ENCODE peak calls at places on chromosomes 11 and 22, in five cellular contexts. W is GM12865, X is mesenchymal stem cell, H is tibial nerve, P is choroid plexus epithelial cell. Z is an unnamed sample.

GRCh38 chr11:133816146-133816545 is 29.2 kb downstream of the SPATA19 start:
- DNase-seq in X (no peak), P (no peak), W (no peak), H (no peak), Z (no peak)

GRCh38 chr22:29661355-29661754 is 57.9 kb downstream of the NF2 start:
- DNase-seq in W (no peak), H (no peak), X (no peak), P (no peak), Z (no peak)

GRCh38 chr22:50674606-50675552 is 2.3 kb downstream of the SHANK3 start:
- DNase-seq in H (no peak), W (no peak), X (peak), P (no peak), Z (no peak)

GRCh38 chr22:46069518-46070214 is 80.7 kb upstream of the PPARA start:
- DNase-seq in X (peak), P (peak), W (peak), H (peak), Z (peak)

GRCh38 chr11:12421386-12421785 is 44.0 kb downstream of the PARVA start:
- DNase-seq in P (no peak), X (no peak), W (no peak), H (no peak), Z (no peak)

GRCh38 chr22:46120420-46120737 is 29.9 kb upstream of the PPARA start:
- DNase-seq in H (no peak), P (no peak), W (no peak), X (no peak), Z (no peak)

GRCh38 chr11:88579466-88579865 is 241.9 kb upstream of the CTSC start:
- DNase-seq in X (no peak), H (no peak), W (no peak), P (no peak), Z (no peak)

GRCh38 chr11:33110083-33110482 is 51.2 kb downstream of the CSTF3 start:
- DNase-seq in H (no peak), X (no peak), P (no peak), W (no peak), Z (peak)

GRCh38 chr11:85658180-85658579 is 6.7 kb downstream of the CREBZF start:
- DNase-seq in X (no peak), W (no peak), H (no peak), P (no peak), Z (no peak)

GRCh38 chr11:1504581-1505290 is 18.2 kb upstream of the MOB2 start:
- DNase-seq in H (no peak), P (no peak), X (no peak), W (no peak), Z (no peak)

GRCh38 chr11:64545605-64546004 is 45.4 kb upstream of the SLC22A12 start:
- DNase-seq in W (no peak), X (peak), P (peak), H (no peak), Z (peak)

GRCh38 chr22:33837806-33838205 is 82.5 kb downstream of the LARGE1 start:
- DNase-seq in P (no peak), X (no peak), H (no peak), W (no peak), Z (no peak)

GRCh38 chr11:16794047-16794818 is 55.8 kb downstream of the C11orf58 start:
- DNase-seq in X (no peak), W (no peak), P (no peak), H (no peak), Z (no peak)

GRCh38 chr11:6481924-6482275 is 599 bp downstream of the TIMM10B start:
- DNase-seq in P (peak), W (no peak), X (no peak), H (no peak), Z (no peak)

GRCh38 chr11:72238040-72238450 is 5.9 kb downstream of the PHOX2A start:
- DNase-seq in W (peak), P (peak), H (no peak), X (peak), Z (no peak)

GRCh38 chr11:2451336-2451735 is 6.5 kb downstream of the KCNQ1 start:
- DNase-seq in W (no peak), X (no peak), P (no peak), H (no peak), Z (no peak)

GRCh38 chr11:67615455-67616430 is 9.0 kb downstream of the NDUFV1 start:
- DNase-seq in W (peak), H (no peak), P (peak), X (no peak), Z (no peak)

GRCh38 chr22:44483878-44484277 is 14.2 kb downstream of the RTL6 start:
- DNase-seq in P (no peak), H (no peak), W (no peak), X (no peak), Z (no peak)

GRCh38 chr11:76798202-76798581 is 15.0 kb downstream of the TSKU start:
- DNase-seq in X (no peak), H (peak), W (no peak), P (no peak), Z (no peak)

GRCh38 chr11:34823639-34824038 is 92.5 kb downstream of the APIP start:
- DNase-seq in X (no peak), H (no peak), P (no peak), W (no peak), Z (no peak)

GRCh38 chr11:63010934-63011439 is 4.7 kb downstream of the SLC22A8 start:
- DNase-seq in X (no peak), P (no peak), W (no peak), H (no peak), Z (no peak)

GRCh38 chr11:118635642-118636041 is 28.2 kb downstream of the PHLDB1 start:
- DNase-seq in H (no peak), P (no peak), W (no peak), X (no peak), Z (no peak)

GRCh38 chr11:118636569-118637290 is 29.3 kb downstream of the PHLDB1 start:
- DNase-seq in P (no peak), W (no peak), X (no peak), H (no peak), Z (no peak)

GRCh38 chr11:118634435-118635236 is 27.2 kb downstream of the PHLDB1 start:
- DNase-seq in X (peak), W (no peak), P (peak), H (peak), Z (no peak)

GRCh38 chr11:118633979-118634378 is 26.6 kb downstream of the PHLDB1 start:
- DNase-seq in X (peak), H (no peak), P (no peak), W (no peak), Z (no peak)

GRCh38 chr11:118635237-118635591 is 27.8 kb downstream of the PHLDB1 start:
- DNase-seq in P (no peak), X (no peak), H (no peak), W (no peak), Z (no peak)
- H3K4me3 ChIP-seq in P (no peak), X (no peak), H (no peak), W (no peak), Z (no peak)

GRCh38 chr11:73661035-73661628 is 14.8 kb downstream of the PLEKHB1 start:
- DNase-seq in X (peak), P (peak), H (peak), W (peak), Z (peak)

GRCh38 chr11:73659961-73660360 is 13.6 kb downstream of the PLEKHB1 start:
- DNase-seq in H (no peak), P (no peak), W (no peak), X (no peak), Z (no peak)

GRCh38 chr11:73663604-73664495 is 17.5 kb downstream of the PLEKHB1 start:
- DNase-seq in H (no peak), P (no peak), X (no peak), W (no peak), Z (no peak)

GRCh38 chr11:73662445-73663157 is 16.2 kb downstream of the PLEKHB1 start:
- DNase-seq in P (no peak), W (no peak), H (no peak), X (peak), Z (no peak)

GRCh38 chr11:73660497-73661034 is 14.2 kb downstream of the PLEKHB1 start:
- DNase-seq in X (no peak), H (no peak), W (no peak), P (no peak), Z (no peak)
- H3K4me3 ChIP-seq in X (peak), H (no peak), W (no peak), P (peak), Z (peak)

GRCh38 chr22:48340727-48341709 is 1486.7 kb downstream of the BRD1 start:
- DNase-seq in H (no peak), P (no peak), W (no peak), X (no peak), Z (no peak)

GRCh38 chr22:48338793-48339705 is 1488.6 kb downstream of the BRD1 start:
- DNase-seq in P (no peak), H (no peak), W (no peak), X (no peak), Z (no peak)

GRCh38 chr22:48342016-48342415 is 1485.7 kb downstream of the BRD1 start:
- DNase-seq in P (no peak), H (no peak), W (no peak), X (no peak), Z (no peak)

GRCh38 chr22:48337957-48338792 is 1489.5 kb downstream of the BRD1 start:
- DNase-seq in W (no peak), X (no peak), P (no peak), H (no peak), Z (no peak)

DNA sequence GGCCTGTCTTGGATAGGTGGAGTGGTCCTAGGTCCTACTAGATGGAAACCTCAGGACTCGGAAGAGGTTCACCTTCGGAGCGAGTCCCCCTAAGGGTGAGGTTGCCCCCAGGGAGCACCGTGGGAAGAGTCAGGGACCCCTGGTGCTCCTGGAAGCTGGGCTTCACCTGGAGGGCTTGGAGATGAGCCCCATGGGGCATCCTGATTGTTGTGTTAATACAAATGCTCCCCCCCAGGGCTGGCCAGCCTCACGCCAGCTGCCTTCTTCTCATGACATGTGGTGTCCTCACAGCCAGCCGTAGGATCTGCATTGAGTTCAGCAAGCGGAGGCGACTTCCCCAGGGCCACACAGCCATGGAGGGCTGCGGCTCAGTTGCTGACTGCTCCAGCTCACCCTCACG is 1487.5 kb downstream of the BRD1 start:
- DNase-seq in X (no peak), W (no peak), P (no peak), H (no peak), Z (no peak)
- H3K4me3 ChIP-seq in X (no peak), W (no peak), P (no peak), H (no peak), Z (no peak)

DNA sequence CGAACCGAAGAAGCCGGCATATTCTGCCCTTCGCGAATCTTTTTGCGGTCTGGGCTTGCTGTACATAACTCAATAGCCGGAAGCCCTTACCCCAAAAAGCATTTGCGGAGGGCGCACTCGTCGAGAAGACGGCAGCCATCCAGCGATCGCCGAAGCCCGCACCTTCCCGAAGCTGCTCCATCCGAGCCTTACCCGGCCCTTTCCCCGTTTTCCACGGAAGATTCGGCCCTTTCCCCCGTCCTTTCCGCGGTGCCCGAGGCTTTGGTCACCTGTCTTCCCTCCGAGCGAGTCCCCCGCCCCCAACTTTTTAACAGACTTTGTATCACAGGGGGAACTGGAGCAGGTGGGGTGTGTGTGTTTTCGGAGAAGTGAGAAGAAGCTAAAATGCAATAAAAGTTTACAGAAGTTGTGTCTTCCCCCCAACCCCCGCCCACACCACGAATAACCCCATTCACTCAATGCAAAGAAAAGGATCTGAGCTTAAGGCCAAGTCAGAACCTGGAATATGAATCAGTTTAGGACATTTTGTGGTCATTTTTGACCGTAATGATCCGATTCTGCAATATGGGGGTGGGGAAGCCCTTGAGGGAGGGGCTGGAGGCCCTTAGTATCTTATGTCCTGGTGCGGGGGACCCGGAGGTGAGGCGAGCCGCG is 99.0 kb upstream of the HSD17B12 start:
- DNase-seq in H (no peak), P (no peak), X (no peak), W (no peak), Z (no peak)
- H3K4me3 ChIP-seq in H (no peak), P (no peak), X (no peak), W (no peak), Z (no peak)

Z was measured in AG04450.